ENCODE peak calls at places on chromosomes 2 and 18, in six cellular contexts. One of them, this sample, is unnamed.

GRCh38 chr2:152347076-152347475 is 12.1 kb downstream of the FMNL2 start:
- DNase-seq in GM12878: no peak
- DNase-seq in K562: no peak
- DNase-seq in HepG2: no peak
- DNase-seq in A549: no peak
- DNase-seq in endothelial cell of umbilical vein: no peak
- DNase-seq in this sample: no peak

GRCh38 chr2:221075203-221075602 is 496.9 kb downstream of the EPHA4 start:
- DNase-seq in GM12878: no peak
- DNase-seq in endothelial cell of umbilical vein: peak
- DNase-seq in K562: no peak
- DNase-seq in A549: no peak
- DNase-seq in HepG2: no peak
- DNase-seq in this sample: no peak

GRCh38 chr2:207437857-207438166 is 92.0 kb upstream of the CREB1 start:
- DNase-seq in endothelial cell of umbilical vein: no peak
- DNase-seq in HepG2: no peak
- DNase-seq in GM12878: no peak
- DNase-seq in K562: no peak
- DNase-seq in A549: no peak
- DNase-seq in this sample: no peak

GRCh38 chr2:134583462-134583861 is 135.3 kb downstream of the TMEM163 start:
- DNase-seq in HepG2: no peak
- DNase-seq in A549: no peak
- DNase-seq in K562: no peak
- DNase-seq in GM12878: no peak
- DNase-seq in endothelial cell of umbilical vein: no peak
- DNase-seq in this sample: no peak

GRCh38 chr2:29238497-29238896 is 123.3 kb downstream of the CLIP4 start:
- DNase-seq in HepG2: peak
- DNase-seq in A549: peak
- DNase-seq in GM12878: no peak
- DNase-seq in endothelial cell of umbilical vein: peak
- DNase-seq in K562: peak
- DNase-seq in this sample: peak

GRCh38 chr18:54119524-54120019 is 104.9 kb downstream of the MBD2 start:
- DNase-seq in A549: peak
- DNase-seq in endothelial cell of umbilical vein: peak
- DNase-seq in K562: peak
- DNase-seq in HepG2: peak
- DNase-seq in GM12878: peak
- DNase-seq in this sample: peak

GRCh38 chr18:44654555-44654954 is 26.1 kb upstream of the SETBP1 start:
- DNase-seq in GM12878: no peak
- DNase-seq in A549: peak
- DNase-seq in K562: no peak
- DNase-seq in HepG2: no peak
- DNase-seq in endothelial cell of umbilical vein: peak
- DNase-seq in this sample: no peak

GRCh38 chr2:15975676-15976075 is 35.3 kb downstream of the MYCN start:
- DNase-seq in A549: no peak
- DNase-seq in endothelial cell of umbilical vein: no peak
- DNase-seq in GM12878: no peak
- DNase-seq in HepG2: no peak
- DNase-seq in K562: no peak
- DNase-seq in this sample: no peak

GRCh38 chr2:121210691-121211090 is 74.3 kb downstream of the TFCP2L1 start:
- DNase-seq in HepG2: no peak
- DNase-seq in A549: peak
- DNase-seq in endothelial cell of umbilical vein: no peak
- DNase-seq in K562: no peak
- DNase-seq in GM12878: no peak
- DNase-seq in this sample: no peak

GRCh38 chr2:45627911-45628310 is 16.8 kb upstream of the SRBD1 start:
- DNase-seq in GM12878: no peak
- DNase-seq in A549: no peak
- DNase-seq in K562: no peak
- DNase-seq in endothelial cell of umbilical vein: no peak
- DNase-seq in HepG2: no peak
- DNase-seq in this sample: no peak

GRCh38 chr2:46451131-46451711 is 28.1 kb upstream of the TMEM247 start:
- DNase-seq in A549: no peak
- DNase-seq in K562: no peak
- DNase-seq in endothelial cell of umbilical vein: no peak
- DNase-seq in GM12878: no peak
- DNase-seq in HepG2: no peak
- DNase-seq in this sample: no peak

GRCh38 chr2:3179208-3179607 is 198.4 kb downstream of the EIPR1 start:
- DNase-seq in HepG2: no peak
- DNase-seq in GM12878: no peak
- DNase-seq in K562: no peak
- DNase-seq in A549: peak
- DNase-seq in endothelial cell of umbilical vein: no peak
- DNase-seq in this sample: peak

GRCh38 chr2:17648571-17648970 is 105.0 kb downstream of the SMC6 start:
- DNase-seq in K562: no peak
- DNase-seq in HepG2: no peak
- DNase-seq in GM12878: no peak
- DNase-seq in A549: no peak
- DNase-seq in endothelial cell of umbilical vein: no peak
- DNase-seq in this sample: peak

GRCh38 chr2:147649288-147649687 is 195.5 kb upstream of the ACVR2A start:
- DNase-seq in endothelial cell of umbilical vein: no peak
- DNase-seq in GM12878: no peak
- DNase-seq in HepG2: no peak
- DNase-seq in A549: no peak
- DNase-seq in K562: no peak
- DNase-seq in this sample: no peak

GRCh38 chr2:234763051-234763909 is 188.5 kb upstream of the SH3BP4 start:
- DNase-seq in endothelial cell of umbilical vein: no peak
- DNase-seq in K562: no peak
- DNase-seq in A549: no peak
- DNase-seq in GM12878: no peak
- DNase-seq in HepG2: peak
- DNase-seq in this sample: no peak

GRCh38 chr2:179917272-179917671 is 55.9 kb upstream of the ZNF385B start:
- DNase-seq in HepG2: peak
- DNase-seq in K562: no peak
- DNase-seq in GM12878: no peak
- DNase-seq in A549: peak
- DNase-seq in endothelial cell of umbilical vein: no peak
- DNase-seq in this sample: peak

GRCh38 chr2:131039908-131040660 is 53.2 kb downstream of the FAM168B start:
- DNase-seq in A549: no peak
- DNase-seq in endothelial cell of umbilical vein: no peak
- DNase-seq in K562: no peak
- DNase-seq in HepG2: no peak
- DNase-seq in GM12878: no peak
- DNase-seq in this sample: no peak

GRCh38 chr2:163990088-163990487 is 254.3 kb upstream of the FIGN start:
- DNase-seq in GM12878: no peak
- DNase-seq in HepG2: no peak
- DNase-seq in A549: no peak
- DNase-seq in K562: no peak
- DNase-seq in endothelial cell of umbilical vein: no peak
- DNase-seq in this sample: no peak

GRCh38 chr2:189427872-189428271 is 13.4 kb upstream of the WDR75 start:
- DNase-seq in K562: no peak
- DNase-seq in endothelial cell of umbilical vein: no peak
- DNase-seq in A549: no peak
- DNase-seq in HepG2: peak
- DNase-seq in GM12878: no peak
- DNase-seq in this sample: no peak

GRCh38 chr2:189426886-189427285 is 14.4 kb upstream of the WDR75 start:
- DNase-seq in K562: no peak
- DNase-seq in HepG2: no peak
- DNase-seq in A549: no peak
- DNase-seq in endothelial cell of umbilical vein: no peak
- DNase-seq in GM12878: no peak
- DNase-seq in this sample: no peak

GRCh38 chr2:189421644-189422043 is 19.6 kb upstream of the WDR75 start:
- DNase-seq in GM12878: no peak
- DNase-seq in A549: peak
- DNase-seq in endothelial cell of umbilical vein: no peak
- DNase-seq in K562: no peak
- DNase-seq in HepG2: no peak
- DNase-seq in this sample: no peak

GRCh38 chr2:189424956-189425355 is 16.3 kb upstream of the WDR75 start:
- DNase-seq in K562: no peak
- DNase-seq in endothelial cell of umbilical vein: no peak
- DNase-seq in GM12878: no peak
- DNase-seq in HepG2: no peak
- DNase-seq in A549: no peak
- DNase-seq in this sample: no peak

DNA sequence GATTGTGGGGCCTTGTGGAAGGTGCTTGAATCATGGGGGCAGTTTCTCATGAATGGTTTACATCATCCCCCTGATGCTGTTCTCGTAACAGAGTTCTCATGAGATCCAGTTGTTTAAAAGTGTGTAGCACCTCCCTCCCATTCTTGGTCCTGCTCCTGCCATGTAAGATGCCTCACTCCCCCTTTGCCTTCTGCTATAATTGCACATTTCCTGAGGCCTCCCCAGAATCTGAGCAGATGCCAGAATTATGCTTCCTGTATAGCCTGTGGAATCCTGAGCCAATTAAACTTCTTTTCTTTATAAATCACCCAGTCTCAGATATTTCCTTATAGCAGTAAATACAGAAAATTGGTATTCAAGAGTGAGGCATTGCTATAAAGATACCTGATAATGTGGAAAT is 15.6 kb upstream of the WDR75 start:
- DNase-seq in endothelial cell of umbilical vein: peak
- DNase-seq in GM12878: no peak
- DNase-seq in A549: no peak
- DNase-seq in K562: no peak
- DNase-seq in HepG2: no peak
- DNase-seq in this sample: no peak
- TF ChIP-seq MYC in endothelial cell of umbilical vein: no peak
- TF ChIP-seq MYC in GM12878: no peak
- TF ChIP-seq MYC in A549: no peak
- TF ChIP-seq MYC in K562: no peak
- TF ChIP-seq MYC in HepG2: no peak
- TF ChIP-seq MYC in this sample: no peak

DNA sequence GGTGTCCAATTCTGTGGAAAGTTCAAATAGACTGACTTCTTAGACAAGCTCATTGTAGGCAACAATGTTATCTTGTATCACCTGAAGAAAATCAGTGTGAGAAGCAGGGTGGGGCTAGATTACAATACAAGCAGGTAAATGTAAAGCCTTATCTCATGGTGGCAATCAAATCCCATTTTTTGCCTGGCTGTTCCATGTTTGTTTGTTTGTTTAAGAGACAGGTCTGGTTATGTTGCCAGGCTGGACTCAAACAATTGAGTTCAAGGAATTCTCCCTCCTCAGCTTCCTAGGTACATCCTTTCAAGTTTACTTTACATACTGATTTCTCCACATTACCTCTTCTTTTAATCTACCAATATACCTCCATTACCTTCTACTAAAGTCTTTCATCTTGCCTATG is 464.6 kb downstream of the LRP1B start:
- DNase-seq in endothelial cell of umbilical vein: no peak
- DNase-seq in A549: no peak
- DNase-seq in HepG2: no peak
- DNase-seq in K562: no peak
- DNase-seq in GM12878: no peak
- DNase-seq in this sample: no peak
- TF ChIP-seq MYC in endothelial cell of umbilical vein: no peak
- TF ChIP-seq MYC in A549: no peak
- TF ChIP-seq MYC in HepG2: no peak
- TF ChIP-seq MYC in K562: no peak
- TF ChIP-seq MYC in GM12878: no peak
- TF ChIP-seq MYC in this sample: no peak

DNA sequence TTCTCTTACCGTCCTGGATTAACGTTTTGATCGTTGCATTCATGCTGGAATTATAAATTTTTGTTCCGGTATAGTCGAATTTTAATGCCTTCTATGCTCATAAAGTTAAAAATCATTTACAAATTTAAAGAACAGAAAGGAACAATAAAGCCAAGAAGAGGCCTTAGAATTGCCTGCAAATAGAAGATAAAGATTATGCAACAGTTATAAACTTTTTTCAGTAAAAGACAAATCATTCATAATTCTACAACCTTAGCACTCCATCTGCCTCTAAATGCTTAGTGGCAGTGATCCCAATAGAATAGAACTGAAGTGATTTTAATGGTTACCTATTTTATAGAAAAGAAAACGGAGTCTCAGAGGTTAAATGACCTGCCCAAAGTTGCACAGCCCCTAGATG is 211.2 kb downstream of the AGPS start:
- DNase-seq in HepG2: no peak
- DNase-seq in GM12878: no peak
- DNase-seq in A549: no peak
- DNase-seq in K562: no peak
- DNase-seq in endothelial cell of umbilical vein: no peak
- DNase-seq in this sample: no peak
- TF ChIP-seq MYC in HepG2: no peak
- TF ChIP-seq MYC in GM12878: no peak
- TF ChIP-seq MYC in A549: no peak
- TF ChIP-seq MYC in K562: no peak
- TF ChIP-seq MYC in endothelial cell of umbilical vein: no peak
- TF ChIP-seq MYC in this sample: no peak

GRCh38 chr2:204795156-204795555 is 249.9 kb downstream of the PARD3B start:
- DNase-seq in HepG2: no peak
- DNase-seq in A549: no peak
- DNase-seq in K562: no peak
- DNase-seq in endothelial cell of umbilical vein: peak
- DNase-seq in GM12878: no peak
- DNase-seq in this sample: no peak
- TF ChIP-seq MYC in HepG2: no peak
- TF ChIP-seq MYC in A549: no peak
- TF ChIP-seq MYC in K562: no peak
- TF ChIP-seq MYC in endothelial cell of umbilical vein: no peak
- TF ChIP-seq MYC in GM12878: no peak
- TF ChIP-seq MYC in this sample: no peak

DNA sequence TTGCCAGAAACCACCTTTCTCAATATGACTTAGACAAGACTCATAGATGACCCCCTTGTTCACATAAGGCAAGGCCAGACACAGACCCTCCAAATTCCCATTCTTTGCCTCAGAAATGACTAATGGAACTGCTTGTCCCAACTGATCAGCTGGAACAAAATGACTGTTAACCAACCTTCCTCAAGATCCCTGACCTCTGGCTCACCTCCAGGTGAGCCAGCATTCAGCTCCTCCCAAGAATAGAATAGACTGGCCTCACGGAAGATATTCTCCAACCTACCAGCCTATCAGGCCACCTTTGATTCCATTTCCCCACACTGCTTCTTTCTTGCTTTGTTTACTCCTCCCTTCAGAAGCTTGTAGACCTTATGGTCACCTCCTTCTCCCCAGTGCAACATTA is 195.7 kb upstream of the VWC2L start:
- DNase-seq in A549: no peak
- DNase-seq in HepG2: no peak
- DNase-seq in K562: no peak
- DNase-seq in GM12878: no peak
- DNase-seq in endothelial cell of umbilical vein: no peak
- DNase-seq in this sample: no peak
- TF ChIP-seq MYC in A549: no peak
- TF ChIP-seq MYC in HepG2: no peak
- TF ChIP-seq MYC in K562: no peak
- TF ChIP-seq MYC in GM12878: no peak
- TF ChIP-seq MYC in endothelial cell of umbilical vein: no peak
- TF ChIP-seq MYC in this sample: no peak

This sample was measured in NB4.